ENCODE peak calls at places on chromosomes 5 and 9, in ten cellular contexts. M is SJSA1, D is Ammon's horn, A is aorta, Z is T-helper 9 cell, R is non-pigmented ciliary epithelial cell, U is tibial artery, T is endothelial cell, H is skeletal muscle cell, B is caudate nucleus. W is an unnamed sample.
A peak's percentile ranks its signal among the peaks of the same experiment; 100 is the strongest.

GRCh38 chr5:95809414-95809960 is 13.0 kb downstream of the GLRX start:
- DNase-seq in M (no peak), T (no peak), U (peak; percentile 76), A (no peak), R (no peak), B (no peak), D (peak; percentile 45), Z (no peak), H (peak; percentile 61), W (peak; percentile 24)

GRCh38 chr5:179852993-179853547 is 5.5 kb downstream of the MRNIP start:
- DNase-seq in A (no peak), U (no peak), Z (no peak), T (no peak), D (no peak), H (no peak), B (no peak), M (no peak), R (no peak), W (no peak)

GRCh38 chr5:143177263-143177994 is 226.1 kb downstream of the NR3C1 start:
- DNase-seq in B (no peak), D (peak; percentile 23), R (peak; percentile 97), T (no peak), U (no peak), M (peak; percentile 94), H (peak; percentile 98), A (peak; percentile 80), Z (no peak), W (no peak)

GRCh38 chr5:103258957-103259704 is 568 bp downstream of the MACIR start:
- DNase-seq in A (peak; percentile 86), D (peak; percentile 65), Z (peak; percentile 51), U (peak; percentile 74), T (peak; percentile 63), B (peak; percentile 64), H (no peak), R (no peak), M (peak; percentile 58), W (peak; percentile 70)

GRCh38 chr5:104733063-104733719 is 1170.6 kb upstream of the NUDT12 start:
- DNase-seq in B (no peak), A (no peak), H (no peak), T (no peak), D (no peak), M (no peak), Z (no peak), U (no peak), R (no peak), W (no peak)

GRCh38 chr5:2149196-2149541 is 266.4 kb upstream of the IRX4 start:
- DNase-seq in H (peak; percentile 2), Z (no peak), R (no peak), T (no peak), D (no peak), M (no peak), U (no peak), A (no peak), B (peak; percentile 28), W (no peak)

GRCh38 chr5:139105621-139106071 is 92.5 kb downstream of the SIL1 start:
- DNase-seq in A (no peak), U (no peak), H (no peak), T (no peak), M (no peak), B (peak; percentile 21), R (no peak), Z (no peak), D (peak; percentile 70), W (peak; percentile 26)

GRCh38 chr5:140402258-140403074 is 833 bp downstream of the ANKHD1 start:
- DNase-seq in H (no peak), R (no peak), D (peak; percentile 19), Z (peak; percentile 23), T (peak; percentile 53), U (peak; percentile 72), B (peak; percentile 29), A (peak; percentile 82), M (peak; percentile 63), W (no peak)

GRCh38 chr5:179268399-179268952 is 76.8 kb downstream of the ADAMTS2 start:
- DNase-seq in M (peak; percentile 35), U (peak; percentile 62), H (no peak), T (no peak), B (no peak), A (peak; percentile 72), Z (no peak), R (no peak), D (no peak), W (no peak)

GRCh38 chr5:63958654-63959053 is 3.6 kb downstream of the HTR1A start:
- DNase-seq in M (no peak), T (no peak), A (no peak), B (no peak), H (no peak), R (no peak), U (no peak), D (no peak), Z (no peak), W (no peak)

GRCh38 chr5:57174850-57175525 is 1.1 kb downstream of the GPBP1 start:
- DNase-seq in B (no peak), A (no peak), Z (no peak), T (no peak), M (no peak), R (no peak), D (peak; percentile 11), U (no peak), H (no peak), W (peak; percentile 75)

GRCh38 chr5:173595826-173596225 is 20.6 kb downstream of the BOD1 start:
- DNase-seq in T (no peak), U (no peak), D (no peak), A (no peak), B (no peak), H (no peak), R (no peak), Z (no peak), M (peak; percentile 93), W (no peak)

GRCh38 chr9:89223398-89223977 is 44.9 kb upstream of the SHC3 start:
- DNase-seq in A (no peak), B (no peak), U (no peak), H (no peak), D (peak; percentile 38), M (no peak), R (no peak), Z (no peak), T (no peak), W (no peak)

GRCh38 chr5:16539169-16539666 is 73.6 kb upstream of the ZNF622 start:
- DNase-seq in A (peak; percentile 78), Z (no peak), R (no peak), U (peak; percentile 92), D (no peak), M (peak; percentile 72), T (no peak), B (no peak), H (peak; percentile 64), W (no peak)

GRCh38 chr5:93164690-93165089 is 416.3 kb downstream of the NR2F1-AS1 start:
- DNase-seq in B (no peak), R (peak; percentile 63), D (peak; percentile 16), U (no peak), A (no peak), T (no peak), Z (no peak), M (peak; percentile 41), H (peak; percentile 80), W (peak; percentile 18)

GRCh38 chr5:134549714-134550113 is 24.2 kb downstream of the JADE2 start:
- DNase-seq in R (no peak), T (no peak), D (no peak), Z (no peak), U (no peak), A (no peak), H (peak; percentile 61), B (no peak), M (no peak), W (no peak)

GRCh38 chr9:86288501-86288900 is 6.2 kb upstream of the ISCA1 start:
- DNase-seq in H (no peak), Z (no peak), A (no peak), D (no peak), M (no peak), R (no peak), B (no peak), U (no peak), T (no peak), W (no peak)

GRCh38 chr9:12416736-12417135 is 276.4 kb upstream of the TYRP1 start:
- DNase-seq in R (no peak), T (no peak), M (no peak), D (no peak), B (no peak), A (no peak), H (no peak), Z (no peak), U (no peak), W (no peak)

GRCh38 chr5:177390363-177391300 is 6.4 kb downstream of the SLC34A1 start:
- DNase-seq in H (peak; percentile 28), M (peak; percentile 89), A (peak; percentile 89), T (peak; percentile 92), R (no peak), U (peak; percentile 86), Z (peak; percentile 84), B (peak; percentile 73), D (peak; percentile 87), W (peak; percentile 79)

W was measured in midbrain.